ENCODE peak calls at places on chromosomes 3 and 15, in eight cellular contexts. Q is A549, V is upper lobe of left lung, W is stomach, D is tibial nerve, R is ovary, F is H1, C is K562. S is an unnamed sample.
A peak's percentile ranks its signal among the peaks of the same experiment; 100 is the strongest.

GRCh38 chr3:46713048-46713897 is 4.4 kb downstream of the PRSS50 start:
- DNase-seq in Q (no peak), V (no peak), W (no peak), D (peak; percentile 5), R (peak; percentile 19), F (no peak), C (no peak), S (peak; percentile 46)

GRCh38 chr3:126132751-126133511 is 47.5 kb downstream of the ALDH1L1 start:
- DNase-seq in Q (peak; percentile 13), V (no peak), W (peak; percentile 22), D (no peak), R (no peak), F (peak; percentile 60), C (peak; percentile 12), S (no peak)

GRCh38 chr15:50888054-50888453 is 20.4 kb upstream of the AP4E1 start:
- DNase-seq in Q (no peak), V (no peak), W (no peak), D (no peak), R (no peak), F (no peak), C (no peak), S (no peak)

GRCh38 chr15:73746883-73747282 is 6.3 kb downstream of the INSYN1 start:
- DNase-seq in Q (no peak), V (no peak), W (no peak), D (no peak), R (no peak), F (no peak), C (no peak), S (no peak)

GRCh38 chr3:54906763-54907162 is 21.1 kb downstream of the LRTM1 start:
- DNase-seq in Q (no peak), V (no peak), W (no peak), D (no peak), R (no peak), F (no peak), C (no peak), S (no peak)

GRCh38 chr15:89385596-89386242 is 51.1 kb upstream of the POLG start:
- DNase-seq in Q (no peak), V (peak; percentile 30), W (no peak), D (no peak), R (no peak), F (no peak), C (no peak), S (no peak)

GRCh38 chr15:49847937-49848823 is 227.3 kb downstream of the DTWD1 start:
- DNase-seq in Q (peak; percentile 43), V (no peak), W (no peak), D (no peak), R (no peak), F (no peak), C (no peak), S (no peak)

GRCh38 chr3:54169524-54169923 is 47.2 kb downstream of the CACNA2D3 start:
- DNase-seq in Q (no peak), V (no peak), W (no peak), D (no peak), R (no peak), F (no peak), C (no peak), S (no peak)

GRCh38 chr3:123459867-123460266 is 11.0 kb upstream of the ADCY5 start:
- DNase-seq in Q (no peak), V (no peak), W (no peak), D (no peak), R (no peak), F (no peak), C (no peak), S (no peak)

GRCh38 chr3:49295489-49296058 is 18.5 kb upstream of the C3orf62 start:
- DNase-seq in Q (peak; percentile 13), V (peak; percentile 86), W (no peak), D (no peak), R (peak; percentile 54), F (no peak), C (peak; percentile 26), S (no peak)

GRCh38 chr3:155995525-155996370 is 124.6 kb upstream of the KCNAB1 start:
- DNase-seq in Q (peak; percentile 57), V (no peak), W (no peak), D (no peak), R (no peak), F (no peak), C (peak; percentile 26), S (no peak)

GRCh38 chr15:83207622-83208356 is at the start of gene HDGFL3:
- DNase-seq in Q (peak; percentile 67), V (peak; percentile 91), W (peak; percentile 46), D (peak; percentile 50), R (peak; percentile 86), F (peak; percentile 85), C (no peak), S (peak; percentile 81)

GRCh38 chr3:39814007-39814406 is 4.6 kb downstream of the MYRIP start:
- DNase-seq in Q (no peak), V (no peak), W (peak; percentile 68), D (no peak), R (no peak), F (no peak), C (no peak), S (no peak)

GRCh38 chr3:187999821-188000220 is 154.1 kb upstream of the LPP start:
- DNase-seq in Q (no peak), V (no peak), W (no peak), D (no peak), R (no peak), F (no peak), C (no peak), S (no peak)

GRCh38 chr3:57556459-57557087 is 499 bp downstream of the PDE12 start:
- DNase-seq in Q (peak; percentile 2), V (no peak), W (peak; percentile 39), D (no peak), R (peak; percentile 60), F (peak; percentile 60), C (peak; percentile 26), S (peak; percentile 71)

GRCh38 chr15:59373215-59373614 is 544 bp upstream of the MYO1E start:
- DNase-seq in Q (no peak), V (no peak), W (no peak), D (no peak), R (no peak), F (no peak), C (no peak), S (no peak)
- H3K4me3 ChIP-seq in Q (peak overlapping the region; percentile 96), V (peak overlapping the region; percentile 92), W (peak overlapping the region; percentile 93), D (peak overlapping the region; percentile 98), R (peak overlapping the region; percentile 85), F (peak overlapping the region; percentile 86), C (no peak overlapping the region), S (peak overlapping the region; percentile 87)

GRCh38 chr3:127632441-127632840 is 3.5 kb downstream of the PODXL2 start:
- DNase-seq in Q (no peak), V (no peak), W (no peak), D (no peak), R (peak; percentile 9), F (no peak), C (no peak), S (no peak)

GRCh38 chr3:127634653-127635052 is 5.7 kb downstream of the PODXL2 start:
- DNase-seq in Q (no peak), V (no peak), W (no peak), D (no peak), R (no peak), F (no peak), C (no peak), S (peak; percentile 11)

GRCh38 chr3:127630811-127631714 is 2.1 kb downstream of the PODXL2 start:
- DNase-seq in Q (no peak), V (no peak), W (no peak), D (no peak), R (no peak), F (no peak), C (no peak), S (no peak)

GRCh38 chr3:127629462-127630403 is 748 bp downstream of the PODXL2 start:
- DNase-seq in Q (no peak), V (peak; percentile 83), W (no peak), D (no peak), R (peak; percentile 54), F (no peak), C (no peak), S (no peak)

GRCh38 chr3:127632035-127632434 is 3.0 kb downstream of the PODXL2 start:
- DNase-seq in Q (no peak), V (no peak), W (no peak), D (no peak), R (peak; percentile 4), F (no peak), C (no peak), S (no peak)
- TF ChIP-seq EP300 in Q (no peak), V (no peak), W (no peak), D (no peak), R (no peak), F (no peak), C (no peak), S (no peak)

DNA sequence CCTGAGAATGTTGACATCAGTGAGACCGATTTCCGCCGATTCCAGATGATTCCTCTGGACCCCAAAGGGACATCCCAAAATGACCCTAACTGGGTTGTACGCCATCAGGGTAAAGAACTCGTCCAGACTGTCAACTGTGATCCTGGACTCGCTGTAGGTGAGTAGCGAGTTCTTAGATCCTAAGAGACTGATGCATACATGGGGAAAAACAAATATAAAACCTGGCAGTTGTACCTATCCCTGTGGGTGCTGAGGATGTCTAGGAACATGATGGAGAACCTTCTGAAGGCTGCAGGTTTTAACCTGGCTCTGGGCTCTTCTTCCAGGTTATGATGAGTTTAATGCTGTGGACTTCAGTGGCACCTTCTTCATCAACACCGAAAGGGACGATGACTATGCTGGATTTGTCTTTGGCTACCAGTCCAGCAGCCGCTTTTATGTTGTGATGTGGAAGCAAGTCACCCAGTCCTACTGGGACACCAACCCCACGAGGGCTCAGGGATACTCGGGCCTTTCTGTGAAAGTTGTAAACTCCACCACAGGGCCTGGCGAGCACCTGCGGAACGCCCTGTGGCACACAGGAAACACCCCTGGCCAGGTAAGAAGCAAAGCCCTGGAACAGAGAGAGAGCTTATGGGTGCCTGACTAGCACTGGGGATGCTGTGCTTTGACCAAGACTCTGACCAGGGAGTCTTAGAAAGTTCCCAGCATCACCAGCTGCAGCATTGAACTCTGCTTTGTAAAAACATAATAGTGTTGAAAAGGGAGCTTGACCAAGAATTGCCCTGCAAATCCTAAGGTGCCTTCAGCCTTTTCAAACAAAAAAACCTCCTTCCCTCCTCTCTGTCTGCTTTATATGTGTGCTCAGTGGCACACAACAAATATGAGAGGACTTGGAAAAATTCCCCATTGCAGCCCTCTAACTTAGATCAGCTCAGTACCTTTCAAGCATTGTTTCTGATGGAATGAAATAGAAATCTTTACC is 12.5 kb downstream of the THBS1 start:
- DNase-seq in Q (no peak), V (peak; percentile 34), W (no peak), D (no peak), R (no peak), F (no peak), C (no peak), S (no peak)
- TF ChIP-seq POLR2A in Q (no peak), V (no peak), W (no peak), D (no peak), R (no peak), F (no peak), C (no peak), S (no peak)

DNA sequence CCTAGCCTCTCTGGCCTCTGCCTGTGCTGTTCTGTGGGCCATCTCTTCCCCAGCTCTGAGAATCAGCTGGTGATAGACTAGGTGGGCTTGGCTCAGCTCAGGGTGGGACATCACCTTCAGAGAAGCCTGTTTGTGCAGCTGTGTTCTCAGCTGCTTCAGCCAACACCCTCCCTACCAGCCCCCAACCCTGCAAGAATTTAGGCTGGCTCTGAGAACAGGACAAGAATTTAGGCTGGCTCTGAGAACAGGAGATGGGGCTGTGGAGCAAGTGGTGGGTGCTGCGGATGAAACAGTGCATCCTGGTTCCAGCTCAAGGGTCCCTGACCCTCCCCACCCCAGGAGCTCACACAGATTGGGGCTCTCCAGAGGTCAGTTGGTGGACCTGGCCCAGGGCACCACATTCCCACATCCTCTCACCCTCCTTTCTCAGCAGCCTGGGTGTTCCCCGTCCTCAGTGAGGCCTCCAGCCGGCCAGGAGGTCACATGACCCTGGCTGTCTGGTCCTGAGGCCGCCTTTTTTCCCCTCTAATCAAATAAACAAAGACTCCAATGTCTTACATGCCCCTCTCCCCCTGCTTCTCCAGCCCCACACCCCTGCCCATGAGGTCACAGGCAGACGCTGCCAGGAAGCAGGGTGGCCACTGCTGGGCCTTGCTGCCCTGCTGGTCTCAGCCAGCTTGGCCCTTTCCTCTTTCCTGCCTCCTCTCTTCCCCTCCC is 14.9 kb downstream of the PLEKHO2 start:
- DNase-seq in Q (no peak), V (no peak), W (no peak), D (peak; percentile 57), R (peak; percentile 73), F (no peak), C (no peak), S (peak; percentile 83)
- H3K4me3 ChIP-seq in Q (no peak overlapping the region), V (no peak overlapping the region), W (no peak overlapping the region), D (no peak overlapping the region), R (no peak overlapping the region), F (no peak overlapping the region), C (no peak overlapping the region), S (no peak overlapping the region)

S was measured in sigmoid colon.